ENCODE peak calls at places on chromosomes 3 and 15, in four cellular contexts. B is body of pancreas, E is right atrium auricular region, F is WTC11. V is an unnamed sample.
A peak's percentile ranks its signal among the peaks of the same experiment; 100 is the strongest.

GRCh38 chr3:31103623-31104180 is 209.2 kb upstream of the GADL1 start:
- DNase-seq in B (no peak), E (no peak), F (no peak), V (no peak)

GRCh38 chr15:91553455-91553854 is 300.1 kb upstream of the SLCO3A1 start:
- DNase-seq in B (no peak), E (no peak), F (no peak), V (no peak)

GRCh38 chr3:51311055-51311454 is 74.0 kb upstream of the MANF start:
- DNase-seq in B (no peak), E (no peak), F (no peak), V (no peak)

GRCh38 chr3:121654493-121655385 is 6.0 kb downstream of the HCLS1 start:
- DNase-seq in B (no peak), E (no peak), F (no peak), V (no peak)

GRCh38 chr3:51710631-51711351 is 3.9 kb downstream of the GRM2 start:
- DNase-seq in B (peak; percentile 27), E (no peak), F (peak; percentile 59), V (no peak)

GRCh38 chr3:47251689-47252088 is 30.9 kb downstream of the KIF9 start:
- DNase-seq in B (no peak), E (no peak), F (no peak), V (no peak)

GRCh38 chr3:187318819-187319616 is 27.5 kb upstream of the MASP1 start:
- DNase-seq in B (peak; percentile 62), E (peak; percentile 70), F (peak; percentile 50), V (peak; percentile 51)

GRCh38 chr3:24773798-24774197 is 279.1 kb upstream of the THRB start:
- DNase-seq in B (peak; percentile 53), E (no peak), F (peak; percentile 77), V (peak; percentile 77)

GRCh38 chr3:186882881-186883685 is 40.6 kb downstream of the ADIPOQ start:
- DNase-seq in B (no peak), E (no peak), F (no peak), V (no peak)

GRCh38 chr3:194906229-194906629 is 220.5 kb downstream of the FAM43A start:
- DNase-seq in B (no peak), E (no peak), F (no peak), V (no peak)

GRCh38 chr3:141485578-141486415 is 1.0 kb upstream of the RASA2 start:
- DNase-seq in B (no peak), E (no peak), F (no peak), V (no peak)

GRCh38 chr3:44883213-44883955 is 9.0 kb downstream of the TGM4 start:
- DNase-seq in B (no peak), E (no peak), F (no peak), V (no peak)
- TF ChIP-seq CTCF in B (no peak), E (no peak), F (no peak), V (no peak)

GRCh38 chr3:170054204-170054603 is 16.4 kb downstream of the GPR160 start:
- DNase-seq in B (no peak), E (peak; percentile 7), F (no peak), V (no peak)
- TF ChIP-seq CTCF in B (no peak), E (peak; percentile 27), F (no peak), V (no peak)

DNA sequence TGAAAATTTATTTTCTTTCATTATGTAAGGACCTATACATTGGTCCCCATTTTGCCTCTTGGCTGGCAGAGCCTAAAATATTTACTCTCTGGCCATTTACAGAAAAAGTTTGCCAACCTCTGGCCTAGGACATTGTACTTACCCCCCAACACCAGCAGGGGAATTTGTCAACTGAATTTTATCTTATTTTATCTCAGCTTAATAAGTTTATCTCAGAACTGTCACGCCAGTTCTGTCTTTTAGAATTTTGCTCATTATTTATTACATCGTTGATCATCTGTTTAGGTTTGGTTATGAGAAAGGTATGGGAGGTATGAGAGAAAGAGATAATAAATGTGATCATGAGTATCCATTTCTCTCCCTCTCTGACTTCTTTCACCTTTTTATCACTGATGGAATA is 38.3 kb downstream of the CHD2 start:
- DNase-seq in B (no peak), E (no peak), F (no peak), V (no peak)
- TF ChIP-seq CTCF in B (peak; percentile 12), E (peak; percentile 26), F (peak; percentile 25), V (peak; percentile 32)

GRCh38 chr15:43776101-43776717 is 557 bp downstream of the ELL3 start:
- DNase-seq in B (peak; percentile 56), E (no peak), F (peak; percentile 58), V (peak; percentile 39)

GRCh38 chr15:43777293-43777819 is 590 bp upstream of the ELL3 start:
- DNase-seq in B (peak; percentile 90), E (peak; percentile 83), F (peak; percentile 82), V (peak; percentile 63)

GRCh38 chr15:43774062-43774461 is 2.7 kb downstream of the ELL3 start:
- DNase-seq in B (no peak), E (no peak), F (no peak), V (no peak)

GRCh38 chr15:43776718-43777292 is at the start of gene ELL3:
- DNase-seq in B (peak; percentile 85), E (no peak), F (peak; percentile 68), V (peak; percentile 67)

GRCh38 chr15:43775411-43775965 is 1.3 kb downstream of the ELL3 start:
- DNase-seq in B (peak; percentile 81), E (no peak), F (peak; percentile 48), V (no peak)
- TF ChIP-seq CTCF in B (peak; percentile 50), E (peak; percentile 48), F (no peak), V (peak; percentile 18)

DNA sequence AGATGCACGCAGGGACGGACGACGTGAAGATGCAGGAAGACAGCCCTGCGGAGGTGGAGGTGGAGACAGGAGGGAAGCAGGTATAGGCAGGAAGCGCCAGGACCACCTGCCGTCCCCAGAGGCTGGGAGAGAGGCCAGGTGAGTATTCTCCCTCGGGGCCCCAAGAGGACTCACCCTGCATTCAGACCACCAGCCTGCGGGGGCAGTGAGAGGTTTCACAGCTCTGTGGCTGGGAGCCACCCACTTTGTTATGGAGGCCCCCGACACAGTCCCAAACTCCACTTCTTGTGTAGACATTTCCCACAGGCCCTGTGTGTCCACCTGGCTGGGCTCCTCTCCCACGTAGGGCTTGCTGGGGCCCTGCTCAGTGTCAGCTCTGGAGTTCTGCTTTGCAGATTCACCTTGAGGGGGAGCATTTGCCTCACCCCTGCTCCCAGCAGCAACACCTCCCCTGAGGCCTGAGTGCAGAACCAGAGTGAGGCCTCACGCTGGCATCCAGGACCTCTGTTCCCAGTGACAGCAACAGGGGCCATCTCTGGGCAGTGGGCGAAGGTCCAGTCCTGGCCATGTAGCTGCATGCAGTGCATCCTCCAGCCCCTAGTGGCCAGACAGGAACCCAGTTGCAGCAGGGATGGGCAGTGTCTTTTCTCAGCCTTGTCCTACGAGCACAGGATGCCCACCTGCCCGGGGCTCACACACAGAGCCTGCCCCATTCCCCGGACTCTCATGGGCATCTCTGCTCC is 119.4 kb upstream of the IQSEC1 start:
- DNase-seq in B (no peak), E (no peak), F (peak; percentile 54), V (peak; percentile 35)
- TF ChIP-seq CTCF in B (no peak), E (peak; percentile 29), F (peak; percentile 41), V (peak; percentile 49)